ENCODE peak calls at places on chromosomes 1 and 21, in six cellular contexts. J is RWPE1, N is cardiac fibroblast, G is tibial nerve, T is cardiac muscle cell, V is heart right ventricle. P is an unnamed sample.

GRCh38 chr1:31915438-31915837 is 22.7 kb downstream of the PTP4A2 start:
- DNase-seq in T (no peak), J (no peak), G (no peak), N (no peak), V (no peak), P (no peak)

GRCh38 chr1:116667577-116668105 is at the start of gene IGSF3:
- DNase-seq in V (peak), N (peak), G (peak), T (peak), J (peak), P (peak)

GRCh38 chr1:226220473-226221189 is 2.8 kb upstream of the MIXL1 start:
- DNase-seq in V (no peak), J (no peak), G (no peak), T (peak), N (no peak), P (no peak)

GRCh38 chr1:226739696-226740065 is 599 bp upstream of the ITPKB start:
- DNase-seq in V (no peak), T (no peak), G (no peak), N (no peak), J (no peak), P (no peak)

GRCh38 chr1:93629101-93630059 is 52.3 kb downstream of the BCAR3 start:
- DNase-seq in T (peak), N (peak), G (peak), J (no peak), V (no peak), P (no peak)

GRCh38 chr1:231929311-231929710 is 302.7 kb downstream of the DISC1 start:
- DNase-seq in V (no peak), J (peak), N (peak), T (peak), G (no peak), P (no peak)

GRCh38 chr1:169326644-169327316 is 40.8 kb downstream of the NME7 start:
- DNase-seq in V (no peak), J (peak), T (no peak), G (no peak), N (peak), P (no peak)

GRCh38 chr1:165114022-165114888 is 242.3 kb downstream of the LMX1A start:
- DNase-seq in V (no peak), G (peak), N (peak), J (peak), T (peak), P (peak)

GRCh38 chr1:36207339-36207738 is 16.9 kb upstream of the THRAP3 start:
- DNase-seq in N (peak), T (no peak), G (peak), J (no peak), V (peak), P (no peak)

GRCh38 chr1:51859333-51859732 is 19.2 kb downstream of the NRDC start:
- DNase-seq in J (no peak), T (no peak), N (no peak), V (no peak), G (no peak), P (no peak)

GRCh38 chr1:161921990-161922389 is 101.7 kb downstream of the OLFML2B start:
- DNase-seq in N (peak), G (no peak), T (no peak), J (peak), V (no peak), P (no peak)

GRCh38 chr1:168488153-168488552 is 55.6 kb downstream of the XCL2 start:
- DNase-seq in G (peak), T (no peak), N (peak), V (peak), J (no peak), P (no peak)

GRCh38 chr1:84476225-84476624 is 2.8 kb upstream of the RPF1 start:
- DNase-seq in N (no peak), T (no peak), V (no peak), J (no peak), G (no peak), P (no peak)

GRCh38 chr1:17845583-17845982 is 90.5 kb downstream of the ACTL8 start:
- DNase-seq in J (no peak), N (no peak), T (no peak), V (no peak), G (no peak), P (no peak)

GRCh38 chr1:41500781-41501518 is 16.5 kb upstream of the EDN2 start:
- DNase-seq in V (no peak), G (no peak), N (no peak), T (peak), J (no peak), P (no peak)

GRCh38 chr1:51442198-51442597 is 76.9 kb downstream of the EPS15 start:
- DNase-seq in G (no peak), T (no peak), J (no peak), N (no peak), V (no peak), P (no peak)

GRCh38 chr1:45172015-45172414 is 34.4 kb downstream of the ZSWIM5 start:
- DNase-seq in T (no peak), J (peak), N (peak), G (no peak), V (no peak), P (no peak)

GRCh38 chr1:156577512-156577911 is 2.0 kb upstream of the TTC24 start:
- DNase-seq in T (no peak), V (no peak), G (no peak), N (no peak), J (no peak), P (no peak)

GRCh38 chr1:183185941-183186490 is at the start of gene LAMC2:
- DNase-seq in N (peak), T (peak), J (peak), V (no peak), G (no peak), P (peak)

GRCh38 chr1:93172778-93173177 is 7.4 kb downstream of the TMED5 start:
- DNase-seq in J (no peak), G (no peak), N (no peak), T (peak), V (no peak), P (no peak)

GRCh38 chr1:31764307-31765040 is at the start of gene ADGRB2:
- DNase-seq in G (no peak), V (no peak), J (no peak), N (no peak), T (peak), P (peak)

GRCh38 chr1:167452483-167452882 is 65.8 kb downstream of the CD247 start:
- DNase-seq in J (no peak), G (no peak), T (no peak), N (no peak), V (no peak), P (no peak)

GRCh38 chr1:167152192-167152876 is 58.5 kb downstream of the STYXL2 start:
- DNase-seq in V (no peak), N (no peak), J (no peak), G (no peak), T (no peak), P (no peak)

GRCh38 chr1:165075725-165076370 is 280.7 kb downstream of the LMX1A start:
- DNase-seq in T (peak), N (peak), V (no peak), J (peak), G (no peak), P (no peak)

GRCh38 chr1:235058695-235059094 is 69.9 kb downstream of the TOMM20 start:
- DNase-seq in N (no peak), J (no peak), G (no peak), T (no peak), V (no peak), P (no peak)

GRCh38 chr1:153355445-153356071 is 2.1 kb upstream of the S100A9 start:
- DNase-seq in N (peak), T (peak), G (no peak), V (peak), J (peak), P (no peak)

GRCh38 chr21:42570841-42571387 is 57.3 kb downstream of the SLC37A1 start:
- DNase-seq in N (no peak), J (no peak), V (no peak), G (no peak), T (no peak), P (peak)

GRCh38 chr1:27377760-27378495 is 3.3 kb upstream of the FCN3 start:
- DNase-seq in V (no peak), J (no peak), T (no peak), G (no peak), N (no peak), P (no peak)

GRCh38 chr1:180247061-180247460 is 17.0 kb downstream of the LHX4 start:
- DNase-seq in T (no peak), V (no peak), J (no peak), N (peak), G (no peak), P (no peak)

GRCh38 chr1:225886159-225887029 is 2.6 kb downstream of the LEFTY1 start:
- DNase-seq in G (no peak), V (no peak), N (no peak), T (no peak), J (no peak), P (no peak)

GRCh38 chr1:18965206-18966173 is 9.0 kb upstream of the IFFO2 start:
- DNase-seq in G (no peak), N (peak), T (no peak), V (no peak), J (peak), P (no peak)

GRCh38 chr1:113255038-113255727 is 135.1 kb upstream of the MAGI3 start:
- DNase-seq in T (no peak), N (no peak), G (no peak), V (no peak), J (no peak), P (no peak)

DNA sequence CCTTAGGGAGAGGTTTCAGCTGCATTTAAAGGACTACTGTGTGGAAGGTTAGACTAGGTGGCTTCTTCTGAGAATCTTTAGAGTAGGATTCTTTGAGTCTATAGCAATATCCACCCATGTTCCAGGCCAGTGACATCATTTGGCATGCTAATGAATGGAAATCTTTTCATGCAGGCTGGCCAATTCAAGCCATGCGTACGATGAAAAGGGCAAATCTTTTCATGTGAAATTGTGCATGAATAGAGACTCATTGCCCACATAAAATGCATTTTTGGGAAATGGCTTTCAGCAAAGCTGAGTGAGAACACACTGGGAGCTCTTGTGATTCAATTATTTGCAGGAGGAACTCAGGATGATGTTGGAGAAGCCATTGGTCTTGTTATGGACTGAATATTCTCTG is 324.8 kb upstream of the DAB1 start:
- DNase-seq in V (no peak), J (no peak), G (no peak), N (no peak), T (no peak), P (no peak)
- TF ChIP-seq CTCF in V (no peak), J (no peak), G (no peak), N (no peak), T (no peak), P (no peak)

GRCh38 chr1:54406339-54407181 is at the start of gene SSBP3:
- DNase-seq in G (peak), T (peak), N (peak), V (peak), J (peak), P (peak)
- TF ChIP-seq CTCF in G (no peak), T (no peak), N (no peak), V (no peak), J (no peak), P (peak)

DNA sequence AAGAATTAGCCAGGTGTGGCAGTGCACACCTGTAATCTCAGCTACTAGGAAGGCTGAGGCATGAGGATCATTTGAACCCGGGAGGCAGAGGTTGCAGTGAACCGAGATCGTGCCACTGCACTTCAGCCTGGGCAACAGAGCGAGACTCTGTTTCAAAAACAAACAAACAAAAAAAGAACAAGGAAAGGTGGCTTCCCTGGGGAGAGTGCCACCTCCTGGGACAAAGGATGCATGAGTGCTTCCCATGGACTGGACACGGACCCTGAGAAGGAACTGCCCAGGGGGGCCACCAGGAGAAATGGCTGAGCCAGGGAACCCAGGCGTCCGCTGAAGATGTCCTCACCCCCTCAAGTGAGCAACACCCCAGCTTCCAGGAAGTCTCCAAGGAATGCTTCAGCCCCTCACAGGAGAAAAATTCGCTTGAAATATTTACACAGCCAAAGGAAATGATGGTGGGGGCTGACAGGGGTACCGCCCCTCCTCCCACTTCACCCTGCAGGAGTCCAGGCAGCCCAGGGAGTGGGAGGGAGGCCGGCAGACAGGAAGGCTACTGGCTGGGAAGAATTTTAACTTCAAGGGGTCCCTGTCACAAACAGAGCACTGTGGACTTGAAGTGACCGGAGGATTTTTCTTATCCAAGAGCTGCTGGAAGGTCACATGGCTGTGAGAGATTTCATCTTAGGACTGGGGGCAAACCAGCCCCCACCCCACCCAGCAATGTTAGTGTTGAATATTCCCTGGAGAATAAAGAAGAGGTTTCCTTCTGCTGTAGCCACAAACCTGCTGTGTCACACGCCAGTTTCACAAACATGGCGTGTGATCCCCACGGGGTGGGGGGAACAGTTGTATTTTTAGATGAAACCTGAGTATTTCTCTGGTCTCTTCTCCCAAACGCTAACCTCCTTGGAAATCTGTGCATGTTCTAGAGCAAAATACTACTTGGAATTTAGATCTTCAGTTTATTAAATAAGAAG is 90.8 kb upstream of the SLC25A33 start:
- DNase-seq in V (no peak), T (no peak), G (no peak), J (no peak), N (peak), P (no peak)
- TF ChIP-seq CTCF in V (no peak), T (no peak), G (no peak), J (no peak), N (peak), P (no peak)

GRCh38 chr1:924619-925323 is 1.0 kb downstream of the SAMD11 start:
- DNase-seq in G (no peak), N (peak), V (peak), J (no peak), T (peak), P (no peak)
- TF ChIP-seq CTCF in G (no peak), N (no peak), V (no peak), J (no peak), T (no peak), P (peak)

GRCh38 chr1:206117151-206117948 is at the start of gene AVPR1B:
- DNase-seq in T (peak), J (peak), V (peak), N (peak), G (no peak), P (peak)
- TF ChIP-seq CTCF in T (no peak), J (peak), V (no peak), N (no peak), G (no peak), P (peak)

GRCh38 chr1:246809473-246809872 is 85.3 kb downstream of the SCCPDH start:
- DNase-seq in T (no peak), N (no peak), V (no peak), G (no peak), J (no peak), P (no peak)
- TF ChIP-seq CTCF in T (no peak), N (no peak), V (no peak), G (no peak), J (no peak), P (no peak)

GRCh38 chr1:220879090-220879508 is at the start of gene HLX:
- DNase-seq in J (peak), V (peak), G (peak), T (peak), N (peak), P (no peak)
- TF ChIP-seq CTCF in J (no peak), V (no peak), G (no peak), T (no peak), N (no peak), P (no peak)

GRCh38 chr1:163874070-163874469 is 552.3 kb downstream of the NUF2 start:
- DNase-seq in J (no peak), G (no peak), N (no peak), V (no peak), T (no peak), P (no peak)
- TF ChIP-seq CTCF in J (no peak), G (peak), N (peak), V (no peak), T (peak), P (peak)

GRCh38 chr1:178577882-178578281 is 65.0 kb downstream of the TEX35 start:
- DNase-seq in V (no peak), J (no peak), T (no peak), N (no peak), G (no peak), P (no peak)
- TF ChIP-seq CTCF in V (no peak), J (no peak), T (no peak), N (no peak), G (no peak), P (no peak)

DNA sequence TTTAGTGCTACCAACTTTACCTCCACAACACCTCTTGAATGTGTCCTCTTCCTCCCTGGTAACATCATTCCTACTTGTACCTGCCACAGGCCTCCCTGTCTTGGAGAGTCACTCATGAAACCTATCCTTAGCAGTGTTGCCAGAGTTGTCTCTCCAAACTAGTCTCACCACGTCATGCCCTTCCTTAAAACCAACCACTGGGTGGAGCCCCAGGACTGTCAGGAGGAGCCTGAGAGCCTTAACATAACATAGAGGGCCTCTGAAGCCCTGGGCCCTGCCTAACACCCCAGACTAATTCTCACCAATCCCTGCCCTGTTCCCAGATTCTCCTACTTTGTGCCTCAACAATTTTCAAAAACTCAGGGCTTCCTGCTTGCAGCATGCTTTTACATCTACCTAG is 65.3 kb downstream of the ZNF697 start:
- DNase-seq in T (peak), N (peak), J (peak), G (peak), V (peak), P (peak)
- TF ChIP-seq CTCF in T (peak), N (peak), J (peak), G (no peak), V (no peak), P (peak)

P was measured in progenitor cell of endocrine pancreas.